ENCODE peak calls at places on chromosome 2, in six cellular contexts. K, G, F, T, A and J are unnamed samples.

GRCh38 chr2:177256695-177257094 is 7.8 kb downstream of the NFE2L2 start:
- DNase-seq in G (no peak), K (no peak), A (no peak), F (no peak), T (no peak), J (no peak)

GRCh38 chr2:44555700-44556099 is 194.0 kb downstream of the CAMKMT start:
- DNase-seq in A (no peak), G (no peak), K (no peak), T (no peak), F (no peak), J (no peak)

GRCh38 chr2:151769606-151770005 is 35.3 kb upstream of the NEB start:
- DNase-seq in A (no peak), G (no peak), K (no peak), T (no peak), F (no peak), J (no peak)

GRCh38 chr2:96802281-96802595 is 13.8 kb upstream of the CNNM3 start:
- DNase-seq in F (no peak), A (no peak), T (peak), K (no peak), G (no peak), J (no peak)

GRCh38 chr2:230932556-230933511 is 7.8 kb upstream of the GPR55 start:
- DNase-seq in T (no peak), G (peak), F (no peak), A (no peak), K (no peak), J (no peak)

GRCh38 chr2:16218651-16219050 is 278.3 kb downstream of the MYCN start:
- DNase-seq in F (peak), K (no peak), T (no peak), G (no peak), A (no peak), J (peak)

GRCh38 chr2:160918909-160919503 is 241.2 kb upstream of the TANK start:
- DNase-seq in A (peak), K (no peak), F (peak), T (peak), G (peak), J (peak)

GRCh38 chr2:194166818-194167217 is 1490.2 kb upstream of the SLC39A10 start:
- DNase-seq in T (peak), G (peak), A (peak), K (no peak), F (peak), J (peak)

GRCh38 chr2:232714969-232715368 is 17.8 kb downstream of the GIGYF2 start:
- DNase-seq in T (no peak), A (no peak), G (no peak), K (no peak), F (no peak), J (no peak)

GRCh38 chr2:39435254-39435653 is 1.8 kb downstream of the MAP4K3 start:
- DNase-seq in K (no peak), T (peak), G (no peak), F (peak), A (no peak), J (no peak)

GRCh38 chr2:43230481-43230880 is 4.1 kb upstream of the ZFP36L2 start:
- DNase-seq in F (peak), T (no peak), K (no peak), A (no peak), G (no peak), J (no peak)

GRCh38 chr2:233754872-233755611 is 5.0 kb upstream of the UGT1A1 start:
- DNase-seq in G (no peak), T (no peak), K (no peak), F (no peak), A (no peak), J (no peak)

GRCh38 chr2:70086278-70086837 is 919 bp upstream of the PCBP1 start:
- DNase-seq in G (peak), T (peak), A (peak), F (peak), K (peak), J (peak)

GRCh38 chr2:113141451-113141850 is 14.1 kb downstream of the IL1RN start:
- DNase-seq in A (no peak), K (no peak), F (no peak), T (no peak), G (no peak), J (no peak)

GRCh38 chr2:32864761-32865160 is 82.0 kb upstream of the LTBP1 start:
- DNase-seq in F (no peak), A (no peak), T (peak), K (no peak), G (no peak), J (no peak)

GRCh38 chr2:234257859-234258561 is 207.5 kb downstream of the SPP2 start:
- DNase-seq in K (no peak), G (peak), F (peak), A (no peak), T (peak), J (peak)

GRCh38 chr2:198060277-198060676 is 255.9 kb downstream of the PLCL1 start:
- DNase-seq in G (no peak), K (no peak), A (no peak), T (no peak), F (no peak), J (no peak)

GRCh38 chr2:233486778-233487552 is 79.6 kb downstream of the USP40 start:
- DNase-seq in A (no peak), T (peak), G (peak), K (no peak), F (no peak), J (no peak)

GRCh38 chr2:106885981-106886915 is at the start of gene ST6GAL2:
- DNase-seq in G (peak), T (peak), A (no peak), K (no peak), F (peak), J (peak)
- TF ChIP-seq EZH2 in G (no peak), T (peak), A (no peak), K (no peak), F (peak), J (no peak)

GRCh38 chr2:156343096-156343939 is 10.8 kb upstream of the NR4A2 start:
- DNase-seq in G (no peak), A (peak), T (no peak), K (no peak), F (no peak), J (no peak)
- TF ChIP-seq EZH2 in G (no peak), A (no peak), T (no peak), K (no peak), F (no peak), J (no peak)

GRCh38 chr2:144519597-144519933 is 354 bp downstream of the ZEB2 start:
- DNase-seq in T (no peak), K (no peak), F (no peak), G (no peak), A (no peak), J (no peak)
- TF ChIP-seq EZH2 in T (no peak), K (no peak), F (no peak), G (no peak), A (no peak), J (no peak)

DNA sequence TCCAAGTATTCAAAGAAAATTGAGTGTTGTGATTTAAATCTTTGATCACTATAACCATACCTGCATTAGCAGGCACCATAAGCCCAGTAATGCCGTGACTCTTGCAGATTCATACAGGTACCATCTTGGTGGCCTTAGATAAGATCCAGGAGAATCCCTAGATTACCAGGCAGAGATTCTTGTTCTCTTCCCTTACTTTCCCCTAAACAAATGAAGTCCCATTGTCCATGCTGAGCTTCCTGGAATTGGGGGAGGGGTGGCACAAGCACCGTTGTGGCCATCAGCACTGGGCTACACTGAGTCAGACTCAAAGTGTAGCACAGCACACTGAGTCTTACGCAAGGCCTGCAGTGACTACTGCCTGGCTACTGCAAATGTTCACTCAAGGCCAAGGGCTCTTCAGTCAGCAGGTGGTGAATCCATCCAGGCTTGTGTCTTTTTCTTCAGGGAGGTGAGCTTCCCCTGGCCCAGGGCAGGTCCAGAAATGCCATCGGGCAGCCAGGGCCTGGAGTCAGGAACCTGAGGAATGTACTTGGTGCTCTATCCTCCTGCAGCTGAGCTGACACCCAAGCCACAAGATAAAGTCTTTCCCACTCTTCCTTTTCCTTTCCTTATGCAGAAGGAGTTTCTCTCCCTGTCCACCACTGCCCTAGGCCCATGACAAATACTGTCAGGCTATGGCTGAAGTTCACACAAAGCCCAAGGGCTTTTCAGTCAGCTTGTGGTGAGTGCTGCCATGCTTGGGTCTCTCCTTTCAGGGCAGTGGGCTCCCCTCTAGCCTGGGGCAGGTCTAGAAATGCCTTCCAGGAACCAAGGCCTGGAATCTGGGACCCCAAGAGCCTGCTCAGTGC is 52.6 kb downstream of the CD28 start:
- DNase-seq in K (no peak), F (no peak), A (no peak), T (peak), G (peak), J (no peak)
- TF ChIP-seq EZH2 in K (no peak), F (no peak), A (no peak), T (no peak), G (no peak), J (no peak)

GRCh38 chr2:55733335-55733734 is 39.7 kb upstream of the PNPT1 start:
- DNase-seq in F (no peak), T (peak), K (no peak), G (no peak), A (no peak), J (no peak)
- TF ChIP-seq EZH2 in F (no peak), T (no peak), K (no peak), G (no peak), A (no peak), J (no peak)

DNA sequence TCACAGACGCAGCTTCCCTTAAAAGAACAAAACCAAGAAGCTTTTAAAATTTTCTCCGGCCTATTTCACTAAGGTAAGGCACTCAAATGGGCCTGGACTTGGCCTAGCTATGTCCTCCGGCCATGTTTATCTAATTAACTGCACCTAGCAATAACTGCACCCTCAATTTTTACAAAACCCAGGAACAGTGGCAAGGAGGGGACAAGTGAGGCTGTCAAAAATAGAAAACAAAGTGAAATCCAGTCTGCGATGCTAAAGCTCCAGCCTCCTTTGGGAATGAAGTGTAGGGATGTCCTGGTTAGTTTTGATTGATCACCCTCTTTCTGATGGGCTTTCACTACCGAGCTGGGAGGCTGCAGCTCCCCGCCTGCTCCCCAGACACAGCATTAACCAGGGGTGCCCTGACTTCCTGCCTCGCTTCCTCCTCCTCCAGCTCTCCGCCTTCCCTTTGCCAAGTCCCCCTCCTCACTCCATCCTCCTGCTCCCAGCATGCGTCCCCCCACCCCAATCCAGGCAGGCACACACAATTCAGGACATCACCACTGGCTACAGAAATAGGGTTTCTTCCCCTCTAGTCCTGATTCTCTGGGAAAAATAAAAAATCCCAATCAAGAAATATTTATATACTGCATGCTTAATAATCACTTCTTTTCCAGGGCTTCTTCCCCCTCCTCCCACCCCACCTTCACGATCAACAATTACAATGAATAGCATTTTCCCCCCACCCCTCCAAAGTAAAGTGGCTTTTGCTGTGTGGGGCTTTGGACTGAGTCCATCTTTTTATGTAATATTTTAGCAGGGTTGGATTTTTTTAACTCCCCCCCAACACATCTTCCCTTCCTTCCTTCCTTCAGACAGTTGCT is 3.4 kb upstream of the POU3F3 start:
- DNase-seq in T (no peak), A (no peak), F (peak), G (no peak), K (no peak), J (no peak)
- TF ChIP-seq EZH2 in T (no peak), A (no peak), F (no peak), G (no peak), K (no peak), J (no peak)

DNA sequence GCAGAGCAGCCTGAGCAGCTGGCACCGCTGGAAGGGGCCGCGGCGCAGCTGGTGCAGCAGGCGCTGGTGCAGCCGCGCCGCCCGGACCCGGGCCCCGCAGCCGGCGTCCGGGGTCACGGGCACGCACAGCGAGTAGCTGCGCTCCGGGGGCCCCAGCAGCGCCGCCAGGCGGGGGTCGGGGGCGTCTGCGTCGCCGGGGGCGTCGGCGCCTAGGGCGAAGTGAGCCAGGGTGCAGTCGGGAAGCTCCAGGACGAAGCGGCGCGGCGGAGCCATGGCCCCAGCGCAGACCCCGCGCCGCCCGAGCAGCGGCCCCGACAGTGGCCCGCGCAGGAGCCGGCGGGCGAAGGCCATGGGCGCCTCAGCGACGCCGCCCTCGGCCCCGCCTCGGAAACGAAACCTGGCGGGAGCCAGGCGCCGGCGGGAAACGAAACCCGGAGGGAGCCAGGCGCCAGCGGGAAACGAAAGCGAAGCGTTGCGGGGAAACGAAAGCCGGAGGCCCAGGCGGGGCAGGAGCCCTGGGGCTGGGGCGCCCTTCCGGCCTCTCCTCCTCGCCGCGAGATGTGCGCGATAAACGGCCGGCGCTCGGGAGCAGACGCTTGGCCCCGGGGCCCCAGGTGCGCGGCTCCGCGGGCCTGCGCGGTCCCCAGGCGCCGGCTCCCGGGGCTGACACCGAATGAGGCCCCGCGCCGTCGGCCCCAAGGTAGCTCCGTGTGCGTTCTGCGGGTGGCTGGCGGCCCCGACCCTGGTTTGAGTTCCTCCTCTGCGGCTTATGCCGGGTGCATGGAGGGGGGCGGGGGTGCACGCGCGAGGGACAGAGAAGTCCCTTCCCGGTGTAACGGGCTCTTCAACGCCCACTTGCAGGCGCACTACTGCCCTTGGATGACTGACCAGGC is at the start of gene CMPK2:
- DNase-seq in G (peak), F (peak), T (peak), A (peak), K (peak), J (peak)
- TF ChIP-seq EZH2 in G (no peak), F (peak), T (no peak), A (no peak), K (no peak), J (no peak)